ENCODE peak calls at places on chromosomes 5 and 9, in six cellular contexts. H is HCT116, W is K562, G is HepG2, E is SK-N-SH, Q is GM12878. N is an unnamed sample.

GRCh38 chr9:95980262-95981125 is 105.0 kb downstream of the ERCC6L2 start:
- DNase-seq in H (no peak), G (no peak), Q (no peak), W (no peak), E (no peak), N (no peak)

GRCh38 chr5:61397937-61398336 is 65.9 kb downstream of the ZSWIM6 start:
- DNase-seq in E (no peak), H (no peak), Q (no peak), G (no peak), W (no peak), N (no peak)

GRCh38 chr5:79086116-79086515 is 16.5 kb downstream of the BHMT2 start:
- DNase-seq in G (no peak), H (no peak), W (no peak), E (no peak), Q (peak; percentile 3), N (no peak)

GRCh38 chr5:180860273-180860886 is 696 bp downstream of the ZFP62 start:
- DNase-seq in E (peak; percentile 65), W (peak; percentile 73), H (peak; percentile 50), G (peak; percentile 65), Q (no peak), N (no peak)

GRCh38 chr9:83964973-83965349 is 15.1 kb downstream of the HNRNPK start:
- DNase-seq in G (no peak), H (no peak), Q (no peak), W (no peak), E (no peak), N (peak; percentile 12)

GRCh38 chr9:28938981-28939380 is 1365.7 kb upstream of the C9orf72 start:
- DNase-seq in Q (no peak), E (no peak), G (no peak), H (no peak), W (no peak), N (no peak)

GRCh38 chr5:168291961-168292782 is 727 bp downstream of the WWC1 start:
- DNase-seq in Q (no peak), G (no peak), H (no peak), E (peak; percentile 75), W (no peak), N (peak; percentile 73)

GRCh38 chr9:137449931-137450537 is 8.9 kb upstream of the ENTPD8 start:
- DNase-seq in E (no peak), H (no peak), G (no peak), W (no peak), Q (no peak), N (no peak)

GRCh38 chr9:135989722-135990467 is 28.7 kb upstream of the UBAC1 start:
- DNase-seq in W (no peak), Q (no peak), E (no peak), G (no peak), H (no peak), N (peak; percentile 40)

GRCh38 chr5:166561759-166562158 is 1729.7 kb upstream of the WWC1 start:
- DNase-seq in Q (no peak), G (no peak), W (no peak), H (no peak), E (no peak), N (no peak)

GRCh38 chr5:150580917-150581316 is 59.5 kb upstream of the SYNPO start:
- DNase-seq in Q (no peak), G (no peak), E (no peak), W (no peak), H (no peak), N (no peak)

GRCh38 chr9:117232266-117232665 is 182.6 kb downstream of the ASTN2 start:
- DNase-seq in W (no peak), H (no peak), E (no peak), Q (no peak), G (no peak), N (no peak)

DNA sequence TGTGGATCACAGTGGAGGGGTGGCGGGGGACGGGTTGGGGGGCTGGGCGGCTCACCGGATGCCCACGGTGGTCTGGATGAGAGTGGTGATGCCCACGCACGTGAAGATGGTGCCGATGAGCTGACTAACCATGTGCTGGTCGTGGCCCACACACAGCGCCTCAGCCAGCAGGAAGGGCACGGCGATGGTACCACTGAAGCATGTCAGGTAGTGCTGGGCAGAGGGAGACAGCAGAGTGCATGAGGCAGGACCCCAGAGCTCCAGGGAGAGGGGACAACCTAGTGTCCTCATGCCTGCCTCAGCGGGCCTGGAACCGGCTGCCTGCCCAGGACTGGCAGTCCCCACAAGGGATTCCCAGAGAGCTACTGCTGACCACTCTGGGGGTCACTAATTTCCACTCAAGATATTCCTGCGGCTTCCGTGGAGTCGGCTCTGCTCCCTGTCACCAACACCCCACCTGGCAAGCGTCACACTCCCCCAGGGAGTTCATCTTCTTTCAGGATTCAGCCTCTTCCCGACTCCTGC is 1.2 kb downstream of the SLC23A1 start:
- DNase-seq in H (no peak), E (no peak), W (peak; percentile 9), G (no peak), Q (no peak), N (no peak)
- TF ChIP-seq JUND in H (no peak), E (no peak), W (no peak), G (no peak), Q (no peak), N (no peak)

GRCh38 chr5:179829732-179830435 is 9.2 kb downstream of the SQSTM1 start:
- DNase-seq in Q (no peak), H (no peak), E (no peak), W (no peak), G (no peak), N (no peak)

GRCh38 chr5:179833709-179834070 is 13.0 kb downstream of the SQSTM1 start:
- DNase-seq in H (no peak), Q (no peak), E (no peak), W (no peak), G (no peak), N (no peak)

GRCh38 chr5:179833056-179833708 is 12.5 kb downstream of the SQSTM1 start:
- DNase-seq in H (no peak), W (no peak), Q (no peak), E (no peak), G (no peak), N (no peak)

GRCh38 chr5:179834120-179834519 is 13.4 kb downstream of the SQSTM1 start:
- DNase-seq in G (no peak), Q (no peak), H (no peak), E (no peak), W (no peak), N (no peak)

GRCh38 chr5:179832039-179832745 is 11.5 kb downstream of the SQSTM1 start:
- DNase-seq in E (no peak), G (no peak), H (no peak), Q (no peak), W (no peak), N (no peak)
- TF ChIP-seq JUND in E (no peak), G (no peak), H (no peak), Q (no peak), W (no peak), N (no peak)

GRCh38 chr9:32706004-32706749 is 70.7 kb upstream of the TAF1L start:
- DNase-seq in E (no peak), G (no peak), H (no peak), W (no peak), Q (no peak), N (no peak)
- TF ChIP-seq JUND in E (no peak), G (no peak), H (no peak), W (no peak), Q (no peak), N (no peak)

GRCh38 chr5:43367909-43368648 is 44.1 kb downstream of the CCL28 start:
- DNase-seq in E (no peak), W (peak; percentile 34), H (no peak), G (no peak), Q (no peak), N (no peak)
- TF ChIP-seq JUND in E (no peak), W (peak; percentile 12), H (no peak), G (no peak), Q (no peak), N (no peak)

DNA sequence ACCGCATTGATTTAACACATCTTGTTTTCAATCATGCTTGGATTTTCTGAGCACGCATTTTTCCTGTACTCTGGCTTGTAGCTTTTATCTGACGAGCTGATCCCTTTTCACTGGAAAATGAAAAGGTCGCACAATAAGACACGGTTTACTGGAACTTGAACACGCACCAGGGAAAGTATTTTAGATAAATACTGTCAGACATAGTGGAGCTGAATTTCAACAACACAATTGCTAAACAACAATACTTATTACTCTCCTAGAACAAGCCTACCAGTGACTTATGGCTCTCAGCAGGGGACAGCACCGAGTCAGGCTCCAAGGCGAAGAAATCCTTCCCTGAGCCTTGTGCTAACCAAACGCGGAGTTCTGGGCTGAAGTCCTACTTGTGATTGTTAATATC is 359.8 kb downstream of the EBF1 start:
- DNase-seq in Q (no peak), E (no peak), G (no peak), W (no peak), H (no peak), N (no peak)
- TF ChIP-seq JUND in Q (no peak), E (no peak), G (no peak), W (no peak), H (no peak), N (no peak)

GRCh38 chr9:71285191-71285656 is 163.8 kb upstream of the TRPM3 start:
- DNase-seq in W (peak; percentile 12), E (peak; percentile 32), G (peak; percentile 62), H (peak; percentile 43), Q (no peak), N (no peak)
- TF ChIP-seq JUND in W (no peak), E (no peak), G (no peak), H (no peak), Q (no peak), N (no peak)

N was measured in T47D.